ENCODE peak calls at places on chromosomes 5 and 9, in six cellular contexts. X, R, D, L, Y and G are unnamed samples.

GRCh38 chr5:76691470-76692273 is 24.3 kb upstream of the F2R start:
- DNase-seq in X (no peak), R (no peak), D (peak; percentile 24), L (no peak), Y (no peak), G (no peak)

GRCh38 chr5:1314564-1314982 is 19.7 kb upstream of the TERT start:
- DNase-seq in X (no peak), R (no peak), D (no peak), L (no peak), Y (no peak), G (no peak)

GRCh38 chr9:76634356-76635054 is 129.7 kb upstream of the PCA3 start:
- DNase-seq in X (no peak), R (peak; percentile 24), D (peak; percentile 22), L (peak; percentile 1), Y (no peak), G (no peak)

GRCh38 chr5:164355267-164355830 is 849.9 kb downstream of the MAT2B start:
- DNase-seq in X (no peak), R (no peak), D (no peak), L (no peak), Y (no peak), G (no peak)

GRCh38 chr9:130908129-130908877 is 11.7 kb upstream of the QRFP start:
- DNase-seq in X (no peak), R (no peak), D (no peak), L (no peak), Y (no peak), G (no peak)

GRCh38 chr5:177364159-177364962 is 6.6 kb downstream of the RGS14 start:
- DNase-seq in X (peak; percentile 48), R (no peak), D (no peak), L (no peak), Y (peak; percentile 64), G (no peak)

GRCh38 chr5:146130440-146131045 is 25.2 kb upstream of the PLAC8L1 start:
- DNase-seq in X (no peak), R (no peak), D (peak; percentile 31), L (no peak), Y (no peak), G (peak; percentile 30)

GRCh38 chr5:8329773-8330172 is 460.8 kb downstream of the MTRR start:
- DNase-seq in X (no peak), R (no peak), D (peak; percentile 75), L (no peak), Y (no peak), G (no peak)

GRCh38 chr9:133658442-133659431 is 22.6 kb downstream of the DBH start:
- DNase-seq in X (peak; percentile 47), R (peak; percentile 78), D (no peak), L (peak; percentile 15), Y (no peak), G (peak; percentile 60)

GRCh38 chr5:72252008-72252407 is 68.0 kb downstream of the MRPS27 start:
- DNase-seq in X (no peak), R (no peak), D (no peak), L (no peak), Y (no peak), G (no peak)

GRCh38 chr5:14840624-14841023 is 31.0 kb downstream of the ANKH start:
- DNase-seq in X (no peak), R (no peak), D (no peak), L (no peak), Y (no peak), G (no peak)

GRCh38 chr9:116656535-116656934 is 30.6 kb upstream of the TRIM32 start:
- DNase-seq in X (no peak), R (no peak), D (no peak), L (no peak), Y (no peak), G (no peak)

GRCh38 chr9:131500939-131501541 is 1.7 kb upstream of the POMT1 start:
- DNase-seq in X (no peak), R (no peak), D (peak; percentile 81), L (no peak), Y (no peak), G (peak; percentile 66)

GRCh38 chr5:176578391-176578808 is 29.3 kb downstream of the CDHR2 start:
- DNase-seq in X (no peak), R (peak; percentile 92), D (peak; percentile 33), L (peak; percentile 83), Y (no peak), G (peak; percentile 77)